ENCODE peak calls at places on chromosomes 1 and 21, in five cellular contexts. I, Y, M, N and A are unnamed samples.

GRCh38 chr1:174877208-174877673 is 122.5 kb upstream of the CACYBP start:
- DNase-seq in Y (no peak), I (no peak), M (no peak), N (no peak), A (no peak)

GRCh38 chr1:103461171-103462105 is 64.1 kb upstream of the RNPC3 start:
- DNase-seq in Y (no peak), N (no peak), M (no peak), I (peak; percentile 24), A (no peak)

GRCh38 chr21:42218836-42219605 is at the start of gene ABCG1:
- DNase-seq in M (peak; percentile 63), Y (no peak), I (peak; percentile 33), N (peak; percentile 52), A (no peak)

GRCh38 chr1:242477944-242478343 is 46.6 kb downstream of the PLD5 start:
- DNase-seq in I (no peak), M (no peak), Y (no peak), N (no peak), A (no peak)

GRCh38 chr1:198160946-198161614 is 4.3 kb downstream of the NEK7 start:
- DNase-seq in M (no peak), I (no peak), Y (no peak), N (no peak), A (no peak)

GRCh38 chr1:26010800-26011199 is 10.8 kb upstream of the EXTL1 start:
- DNase-seq in Y (no peak), I (no peak), M (no peak), N (no peak), A (no peak)

GRCh38 chr1:57826535-57826934 is 402.7 kb upstream of the DAB1 start:
- DNase-seq in I (no peak), Y (no peak), M (no peak), N (no peak), A (no peak)

GRCh38 chr1:243264718-243265117 is 8.9 kb downstream of the SDCCAG8 start:
- DNase-seq in Y (peak; percentile 86), I (peak; percentile 87), M (no peak), N (no peak), A (peak; percentile 52)

GRCh38 chr21:23977971-23978370 is 1629.3 kb downstream of the MRPL39 start:
- DNase-seq in Y (no peak), M (no peak), I (no peak), N (no peak), A (no peak)

GRCh38 chr1:232728507-232729263 is 76.5 kb upstream of the MAP10 start:
- DNase-seq in N (no peak), I (peak; percentile 71), M (no peak), Y (no peak), A (peak; percentile 41)

GRCh38 chr1:240732390-240732789 is 120.4 kb upstream of the GREM2 start:
- DNase-seq in N (no peak), Y (peak; percentile 50), M (no peak), I (peak; percentile 64), A (no peak)

DNA sequence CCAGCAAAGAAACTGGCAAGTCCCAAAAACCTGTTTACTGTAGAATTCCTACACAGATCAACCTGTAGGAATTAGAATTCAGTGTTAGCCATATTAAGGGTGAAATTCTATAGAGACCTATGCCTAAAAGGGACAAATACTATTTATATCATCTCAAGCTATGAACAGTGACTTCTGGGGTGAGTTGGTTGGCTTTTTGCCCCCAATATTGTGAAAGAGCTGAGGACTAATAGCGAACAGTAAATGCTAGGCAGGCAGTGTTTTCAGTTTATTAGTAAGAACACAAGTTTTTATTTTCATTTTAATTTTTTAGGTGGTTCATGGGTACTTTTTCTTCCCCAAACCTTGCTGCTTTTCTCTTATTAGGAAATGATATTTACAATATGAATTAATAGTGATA is 15.3 kb downstream of the SLC16A4 start:
- DNase-seq in Y (no peak), I (peak; percentile 30), M (no peak), N (no peak), A (no peak)
- H3K36me3 ChIP-seq in Y (peaks cover 28% of the 10 kb centered on the region), I (peaks cover 43% of the 10 kb centered on the region), M (peaks cover 9% of the 10 kb centered on the region), N (no peaks in the 10 kb centered on the region), A (peaks cover 8% of the 10 kb centered on the region)

GRCh38 chr1:32454726-32455125 is 10.1 kb upstream of the ZBTB8B start:
- DNase-seq in Y (peak; percentile 55), I (peak; percentile 53), M (no peak), N (no peak), A (no peak)

GRCh38 chr1:32447469-32448185 is 17.2 kb upstream of the ZBTB8B start:
- DNase-seq in M (no peak), I (peak; percentile 91), Y (peak; percentile 81), N (no peak), A (peak; percentile 12)

DNA sequence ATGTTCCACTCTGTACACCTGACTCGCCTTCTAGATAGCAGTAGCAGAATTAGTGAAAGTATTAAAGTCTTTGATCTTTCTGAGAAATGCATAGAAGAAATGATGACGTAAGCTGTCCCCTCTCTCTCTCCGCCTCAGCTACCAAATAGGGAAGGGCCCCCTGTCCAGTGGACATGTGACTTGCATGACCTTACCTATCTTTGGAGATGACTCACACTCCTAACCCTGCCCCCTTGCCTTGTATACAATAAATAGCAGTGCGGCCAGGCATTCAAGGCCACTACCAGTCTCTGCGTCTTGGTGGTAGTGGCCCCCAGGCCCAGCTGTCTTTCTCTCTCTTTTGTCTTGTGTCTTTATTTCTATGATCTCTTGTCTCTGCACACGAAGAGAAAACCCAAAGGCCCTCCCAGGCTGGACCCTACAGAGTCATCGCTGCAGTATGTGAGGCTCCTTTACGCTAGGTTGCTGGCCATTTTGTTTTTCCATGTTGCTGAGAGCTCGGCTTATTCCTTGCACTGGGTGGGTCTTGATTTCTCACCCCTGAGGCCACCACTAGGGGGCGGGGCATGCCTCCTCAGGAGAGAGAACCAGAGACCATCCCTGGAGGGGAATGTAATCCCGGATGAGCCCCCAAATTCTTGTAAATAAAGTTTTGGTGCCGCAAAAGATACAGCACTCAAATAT is 16.0 kb upstream of the ZBTB8B start:
- DNase-seq in N (no peak), Y (no peak), M (no peak), I (peak; percentile 29), A (no peak)
- TF ChIP-seq CTCF in N (no peak), Y (no peak), M (peak; percentile 6), I (no peak), A (peak; percentile 34)

GRCh38 chr1:90989990-90990389 is 31.8 kb downstream of the ZNF644 start:
- DNase-seq in I (no peak), M (no peak), Y (no peak), N (no peak), A (no peak)

GRCh38 chr1:90987860-90988259 is 34.0 kb downstream of the ZNF644 start:
- DNase-seq in I (no peak), Y (no peak), M (no peak), N (no peak), A (no peak)

GRCh38 chr1:90989302-90989701 is 32.5 kb downstream of the ZNF644 start:
- DNase-seq in I (no peak), N (no peak), Y (no peak), M (no peak), A (no peak)

GRCh38 chr1:90990779-90991178 is 31.1 kb downstream of the ZNF644 start:
- DNase-seq in I (no peak), M (no peak), Y (no peak), N (no peak), A (no peak)

GRCh38 chr1:90986954-90987353 is 34.9 kb downstream of the ZNF644 start:
- DNase-seq in M (no peak), N (no peak), I (no peak), Y (no peak), A (no peak)
- H3K36me3 ChIP-seq in M (no peaks in the 10 kb centered on the region), N (no peaks in the 10 kb centered on the region), I (no peaks in the 10 kb centered on the region), Y (no peaks in the 10 kb centered on the region), A (no peaks in the 10 kb centered on the region)

DNA sequence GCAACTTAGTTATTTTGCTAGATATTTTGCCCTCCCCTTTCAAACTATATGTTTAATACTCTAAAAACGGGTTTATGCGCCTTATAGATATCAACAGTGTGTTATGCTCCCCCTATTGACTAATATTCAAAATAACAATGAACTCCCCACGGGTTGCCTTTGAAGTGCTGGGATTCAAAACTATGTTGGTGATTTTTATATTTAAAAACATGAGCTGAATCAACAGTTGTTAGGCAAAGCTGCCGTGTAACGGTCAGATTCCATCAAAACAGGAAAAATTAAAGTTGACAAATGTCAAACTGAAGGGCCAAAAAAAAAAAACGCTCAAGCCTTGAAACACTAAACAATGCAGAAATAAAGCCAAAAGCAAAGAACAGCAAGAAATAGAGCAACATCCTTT is 2.5 kb downstream of the TGFBR3 start:
- DNase-seq in N (no peak), I (peak; percentile 61), M (no peak), Y (peak; percentile 22), A (no peak)
- TF ChIP-seq CTCF in N (no peak), I (peak; percentile 54), M (peak; percentile 38), Y (peak; percentile 47), A (peak; percentile 63)

DNA sequence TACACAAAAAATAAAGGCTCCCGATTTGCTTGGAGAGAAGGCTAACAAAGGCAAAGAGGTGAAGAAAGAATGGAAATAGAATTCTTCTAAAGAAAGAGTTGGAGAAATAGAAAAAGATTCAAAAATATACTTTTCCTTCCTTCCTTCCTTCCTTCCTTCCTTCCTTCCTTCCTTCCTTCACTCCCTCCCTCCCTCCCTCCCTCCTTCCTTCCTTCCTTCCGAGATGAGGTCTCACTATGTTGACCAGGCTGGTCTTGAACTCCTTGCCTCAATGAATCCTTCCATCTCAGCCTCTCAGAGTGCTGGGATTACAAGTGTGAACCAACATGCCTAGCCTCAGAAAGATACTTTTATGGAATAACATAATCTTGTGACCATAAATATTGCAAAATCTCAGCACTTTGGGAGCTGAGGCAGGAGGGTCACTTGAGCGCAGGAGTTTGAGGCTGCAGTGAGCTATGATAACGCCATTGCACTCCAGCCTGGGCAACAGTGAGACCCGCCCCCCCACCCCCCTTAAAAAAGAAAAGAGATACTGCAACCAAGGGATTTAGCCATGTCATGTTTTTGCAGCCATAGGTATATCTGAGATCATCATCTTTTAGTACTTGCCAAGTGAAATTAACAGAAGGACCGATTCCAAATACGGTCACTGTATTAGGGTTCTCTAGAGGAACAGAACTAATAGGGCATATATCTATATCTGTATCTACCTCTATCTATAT is 1.0 kb upstream of the HJV start:
- DNase-seq in M (no peak), Y (no peak), N (no peak), I (no peak), A (no peak)
- H3K36me3 ChIP-seq in M (no peaks in the 10 kb centered on the region), Y (no peaks in the 10 kb centered on the region), N (no peaks in the 10 kb centered on the region), I (no peaks in the 10 kb centered on the region), A (no peaks in the 10 kb centered on the region)

GRCh38 chr1:202888507-202889360 is at the start of gene RABIF:
- DNase-seq in I (peak; percentile 96), M (peak; percentile 99), N (peak; percentile 95), Y (peak; percentile 94), A (peak; percentile 65)
- TF ChIP-seq CTCF in I (peak; percentile 22), M (no peak), N (no peak), Y (peak; percentile 41), A (peak; percentile 35)